ENCODE peak calls at places on chromosomes 2 and 18, in eight cellular contexts. T is brain microvascular endothelial cell, G is small intestine, V is lower lobe of right lung, N is RWPE1, M is foreskin keratinocyte, P is GM23338, J is substantia nigra. H is an unnamed sample.

GRCh38 chr2:10412380-10412779 is 35.7 kb downstream of the ODC1 start:
- DNase-seq in T (peak), G (peak), V (no peak), N (peak), M (no peak), P (peak), J (no peak), H (no peak)

GRCh38 chr18:66749475-66750035 is 145.7 kb upstream of the CDH19 start:
- DNase-seq in T (no peak), G (peak), V (no peak), N (no peak), M (no peak), P (no peak), J (no peak), H (no peak)

GRCh38 chr18:54254265-54254758 is 15.0 kb upstream of the POLI start:
- DNase-seq in T (peak), G (peak), V (no peak), N (peak), M (no peak), P (peak), J (no peak), H (no peak)

GRCh38 chr2:12478151-12479041 is 238.3 kb upstream of the TRIB2 start:
- DNase-seq in T (no peak), G (no peak), V (no peak), N (no peak), M (no peak), P (no peak), J (no peak), H (no peak)

GRCh38 chr18:31042391-31043181 is at the start of gene DSC3:
- DNase-seq in T (no peak), G (peak), V (peak), N (peak), M (peak), P (peak), J (no peak), H (no peak)

GRCh38 chr2:59885536-59885935 is 667.9 kb downstream of the BCL11A start:
- DNase-seq in T (no peak), G (no peak), V (no peak), N (no peak), M (no peak), P (peak), J (no peak), H (no peak)

GRCh38 chr2:30323499-30323898 is 92.2 kb downstream of the LBH start:
- DNase-seq in T (no peak), G (no peak), V (no peak), N (no peak), M (no peak), P (no peak), J (no peak), H (no peak)

GRCh38 chr2:215505044-215505786 is 69.3 kb upstream of the FN1 start:
- DNase-seq in T (peak), G (peak), V (no peak), N (no peak), M (no peak), P (no peak), J (no peak), H (no peak)

GRCh38 chr18:44325903-44326650 is 354.6 kb upstream of the SETBP1 start:
- DNase-seq in T (peak), G (peak), V (no peak), N (peak), M (peak), P (peak), J (peak), H (no peak)

GRCh38 chr2:120589782-120590608 is 145.7 kb upstream of the GLI2 start:
- DNase-seq in T (peak), G (no peak), V (no peak), N (peak), M (peak), P (no peak), J (no peak), H (no peak)

GRCh38 chr2:173124441-173124840 is 48.8 kb downstream of the MAP3K20 start:
- DNase-seq in T (no peak), G (no peak), V (no peak), N (peak), M (peak), P (no peak), J (no peak), H (no peak)

GRCh38 chr2:235270951-235271350 is 222.9 kb upstream of the AGAP1 start:
- DNase-seq in T (peak), G (no peak), V (no peak), N (no peak), M (no peak), P (no peak), J (no peak), H (no peak)

DNA sequence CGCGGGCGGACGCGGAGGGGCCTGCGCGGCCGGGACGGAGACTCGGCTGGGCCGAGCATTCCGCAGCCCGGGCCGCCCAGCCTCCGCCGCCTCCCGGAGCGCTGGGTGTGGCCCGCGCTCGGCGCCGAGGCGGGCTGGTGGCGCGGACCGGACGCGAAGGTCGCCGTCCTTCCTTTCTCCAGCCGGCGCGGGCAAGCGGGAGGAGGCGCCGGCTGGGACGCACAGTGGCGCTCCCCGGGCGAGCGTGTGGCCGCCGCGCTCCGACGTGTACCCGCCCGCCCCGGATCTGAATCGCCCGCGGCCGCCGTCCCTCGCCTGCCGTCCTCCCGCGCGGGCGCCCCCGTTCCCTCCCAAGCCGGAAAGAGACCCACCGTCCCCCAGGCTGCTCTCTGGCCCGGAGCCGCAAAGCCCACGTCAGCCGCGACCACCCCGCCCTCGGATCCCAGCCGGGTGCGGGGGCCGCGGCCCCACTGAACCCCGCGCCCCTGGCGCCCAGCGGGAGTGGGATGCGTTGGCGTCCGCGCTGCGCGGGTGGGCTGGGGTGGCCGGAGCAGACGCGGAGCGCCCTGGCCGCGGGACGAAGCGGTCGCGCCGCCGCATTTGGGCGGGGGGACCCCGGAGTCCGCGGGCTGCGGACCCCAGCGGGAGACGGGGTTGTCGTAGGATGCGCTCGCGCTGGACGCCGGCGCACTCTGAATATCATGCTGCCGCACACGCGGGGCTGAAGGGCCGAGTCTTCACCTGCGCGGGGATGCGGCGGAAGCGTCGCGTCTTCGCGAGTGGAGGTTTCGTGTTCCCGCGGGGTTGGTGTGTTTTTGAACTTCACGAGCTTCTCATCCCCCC is 697 bp downstream of the SPATS2L start:
- DNase-seq in T (no peak), G (peak), V (peak), N (peak), M (no peak), P (peak), J (peak), H (no peak)
- H3K27ac ChIP-seq in T (peak), G (peak), V (peak), N (peak), M (peak), P (peak), J (peak), H (peak)

GRCh38 chr18:48955528-48956261 is 4.9 kb upstream of the SMAD7 start:
- DNase-seq in T (peak), G (no peak), V (peak), N (no peak), M (no peak), P (peak), J (no peak), H (no peak)
- H3K27ac ChIP-seq in T (peak), G (peak), V (peak), N (peak), M (peak), P (peak), J (no peak), H (no peak)

DNA sequence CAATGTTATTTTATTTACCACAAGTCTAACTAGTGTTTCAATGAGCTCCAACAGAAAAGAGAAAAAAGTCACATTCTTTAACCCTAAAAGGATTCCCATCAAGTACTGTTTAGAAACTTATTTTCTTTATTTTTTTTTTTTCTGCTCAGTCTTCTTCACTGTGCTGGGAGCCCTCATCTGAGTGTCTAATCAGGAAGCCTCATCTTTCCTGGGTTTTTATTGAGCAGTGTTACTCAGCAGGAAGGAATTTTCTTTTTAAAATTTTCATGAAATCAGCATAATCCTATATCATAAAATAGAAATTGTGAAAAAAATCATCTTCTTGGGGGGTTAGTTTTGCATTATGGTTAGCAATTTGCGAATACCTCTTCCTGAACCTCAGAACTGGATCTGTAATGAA is 453.8 kb downstream of the CDH2 start:
- DNase-seq in T (no peak), G (no peak), V (no peak), N (no peak), M (no peak), P (no peak), J (no peak), H (no peak)
- H3K27ac ChIP-seq in T (no peak), G (no peak), V (no peak), N (no peak), M (no peak), P (no peak), J (no peak), H (no peak)

DNA sequence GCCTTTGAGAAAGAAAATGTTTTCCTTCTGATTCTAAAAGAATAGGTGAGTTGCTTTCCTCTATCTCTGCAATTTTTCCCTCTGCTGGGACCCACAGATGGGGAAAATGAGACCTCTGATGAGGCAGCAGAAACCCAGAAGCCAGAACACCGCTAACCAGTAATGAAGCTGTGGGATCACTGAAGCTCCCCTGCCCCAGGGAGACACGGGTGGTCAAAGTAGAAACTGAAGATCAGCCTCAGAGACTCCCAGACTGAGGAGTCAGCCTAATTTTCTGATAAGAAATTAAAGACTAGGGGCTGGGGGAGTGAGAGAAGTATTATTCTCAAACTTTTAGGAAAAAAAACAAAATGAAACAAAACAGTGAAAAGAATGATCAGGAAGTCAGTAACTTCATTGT is 30.1 kb downstream of the CD8B start:
- DNase-seq in T (no peak), G (no peak), V (no peak), N (no peak), M (no peak), P (no peak), J (no peak), H (no peak)
- H3K27ac ChIP-seq in T (no peak), G (no peak), V (no peak), N (no peak), M (no peak), P (peak), J (no peak), H (no peak)

DNA sequence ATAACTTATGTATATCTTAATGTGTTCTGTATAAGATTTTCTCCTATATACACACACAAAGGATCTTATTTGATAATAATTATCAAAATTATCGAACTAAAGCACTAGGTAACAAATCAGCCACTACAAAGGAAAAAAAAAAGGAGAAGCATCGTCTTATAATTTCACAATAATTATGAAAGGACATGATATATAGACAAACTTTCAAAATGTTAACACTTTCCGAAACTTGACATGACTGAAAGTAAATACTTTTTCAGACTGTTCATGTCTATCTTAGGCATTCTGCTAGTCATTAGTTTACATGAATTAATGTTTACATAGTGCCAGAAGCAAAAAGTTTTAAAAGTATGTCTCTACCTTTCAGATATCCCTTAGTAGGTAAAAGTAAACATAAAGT is 7.3 kb upstream of the NR4A2 start:
- DNase-seq in T (no peak), G (no peak), V (no peak), N (no peak), M (no peak), P (no peak), J (no peak), H (no peak)
- H3K27ac ChIP-seq in T (no peak), G (no peak), V (peak), N (no peak), M (no peak), P (no peak), J (peak), H (no peak)

DNA sequence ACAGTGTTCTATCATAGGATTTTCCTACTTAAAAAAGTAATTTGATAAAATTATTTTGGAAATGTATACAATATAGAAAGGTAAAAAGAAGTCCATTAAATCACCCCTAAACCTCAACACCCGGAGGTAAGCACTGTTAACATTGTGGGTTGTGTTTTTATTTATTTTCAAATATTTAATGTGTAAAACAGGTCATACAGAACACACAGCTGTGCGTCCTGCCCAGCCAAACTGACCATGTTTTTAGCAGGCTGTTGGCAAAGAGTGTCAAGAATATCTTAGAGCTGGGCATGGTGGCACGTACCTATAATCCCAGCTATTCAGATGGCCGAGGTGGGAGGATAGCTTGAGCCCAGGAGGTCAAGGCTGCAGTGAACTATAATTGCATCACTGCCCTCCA is 78.8 kb upstream of the ZNF532 start:
- DNase-seq in T (no peak), G (no peak), V (no peak), N (no peak), M (no peak), P (no peak), J (no peak), H (no peak)
- H3K27ac ChIP-seq in T (peak), G (no peak), V (no peak), N (peak), M (peak), P (no peak), J (no peak), H (no peak)

GRCh38 chr2:27085670-27086089 is 892 bp upstream of the KHK start:
- DNase-seq in T (peak), G (peak), V (peak), N (peak), M (no peak), P (peak), J (peak), H (no peak)
- H3K27ac ChIP-seq in T (peak), G (peak), V (peak), N (peak), M (peak), P (no peak), J (peak), H (peak)